ENCODE peak calls at places on chromosomes 12 and 14, in seven cellular contexts. A is uterus, Y is A549, L is heart left ventricle, H is lower leg skin, O is Peyer's patch, J is ovary. B is an unnamed sample.

GRCh38 chr14:60093088-60093487 is 1.4 kb downstream of the PCNX4 start:
- DNase-seq in Y (no peak), L (no peak), O (no peak), A (no peak), H (no peak), J (no peak), B (no peak)

GRCh38 chr14:104693482-104694431 is 4.3 kb downstream of the INF2 start:
- DNase-seq in Y (no peak), A (no peak), H (no peak), O (no peak), J (no peak), L (no peak), B (no peak)

GRCh38 chr12:90023207-90023870 is 314.7 kb upstream of the ATP2B1 start:
- DNase-seq in H (no peak), L (no peak), O (no peak), Y (no peak), A (no peak), J (no peak), B (no peak)

GRCh38 chr12:121238086-121238485 is 28.2 kb downstream of the P2RX4 start:
- DNase-seq in O (no peak), A (no peak), Y (no peak), L (no peak), J (no peak), H (no peak), B (no peak)

GRCh38 chr12:62192486-62193250 is 67.5 kb upstream of the USP15 start:
- DNase-seq in H (no peak), Y (peak; percentile 78), J (peak; percentile 54), A (peak; percentile 32), O (peak; percentile 46), L (peak; percentile 20), B (peak; percentile 45)

GRCh38 chr12:75364918-75365317 is 26.0 kb upstream of the GLIPR1L2 start:
- DNase-seq in L (no peak), H (no peak), O (no peak), Y (no peak), A (no peak), J (no peak), B (no peak)

GRCh38 chr12:128684357-128684756 is 139.4 kb downstream of the SLC15A4 start:
- DNase-seq in Y (no peak), O (no peak), L (no peak), H (no peak), A (peak; percentile 37), J (no peak), B (no peak)

GRCh38 chr12:57732726-57733593 is 5.6 kb downstream of the AGAP2 start:
- DNase-seq in H (no peak), Y (no peak), L (peak; percentile 3), A (no peak), O (no peak), J (peak; percentile 3), B (no peak)

GRCh38 chr14:69151458-69152180 is 1.3 kb downstream of the DCAF5 start:
- DNase-seq in O (peak; percentile 88), Y (peak; percentile 73), J (peak; percentile 81), A (peak; percentile 69), H (peak; percentile 94), L (peak; percentile 76), B (peak; percentile 75)

GRCh38 chr12:119949145-119949544 is 39.9 kb upstream of the BICDL1 start:
- DNase-seq in O (no peak), Y (no peak), H (no peak), A (no peak), L (no peak), J (no peak), B (peak; percentile 60)

GRCh38 chr12:47360771-47361388 is 281.1 kb upstream of the AMIGO2 start:
- DNase-seq in J (no peak), L (no peak), A (no peak), Y (no peak), H (no peak), O (no peak), B (no peak)

GRCh38 chr14:72613975-72614319 is 280.0 kb downstream of the DPF3 start:
- DNase-seq in A (no peak), J (no peak), L (no peak), H (peak; percentile 78), O (no peak), Y (no peak), B (no peak)

GRCh38 chr12:30792648-30793499 is 38.1 kb upstream of the CAPRIN2 start:
- DNase-seq in J (no peak), O (no peak), A (no peak), Y (peak; percentile 65), H (no peak), L (no peak), B (no peak)

GRCh38 chr12:53174881-53175491 is 5.5 kb upstream of the ZNF740 start:
- DNase-seq in L (no peak), H (peak; percentile 52), J (no peak), Y (peak; percentile 94), A (no peak), O (no peak), B (no peak)

GRCh38 chr12:52370906-52371608 is 3.8 kb upstream of the KRT85 start:
- DNase-seq in A (peak; percentile 66), O (no peak), H (peak; percentile 95), Y (no peak), L (peak; percentile 45), J (peak; percentile 27), B (peak; percentile 92)

GRCh38 chr14:20302042-20302761 is 3.5 kb downstream of the TTC5 start:
- DNase-seq in L (no peak), O (no peak), Y (no peak), J (no peak), A (no peak), H (no peak), B (no peak)

GRCh38 chr12:56258068-56258819 is at the start of gene ANKRD52:
- DNase-seq in H (peak; percentile 93), A (peak; percentile 75), J (peak; percentile 82), O (peak; percentile 89), Y (peak; percentile 80), L (peak; percentile 83), B (peak; percentile 73)

GRCh38 chr12:124861492-124861891 is 2.2 kb downstream of the SCARB1 start:
- DNase-seq in O (no peak), L (peak; percentile 77), H (peak; percentile 92), J (peak; percentile 77), Y (peak; percentile 75), A (no peak), B (peak; percentile 79)

GRCh38 chr12:16685107-16685506 is 79.1 kb upstream of the LMO3 start:
- DNase-seq in L (no peak), Y (no peak), A (no peak), H (no peak), J (no peak), O (no peak), B (no peak)

GRCh38 chr14:89117017-89117416 is 292.6 kb downstream of the TTC8 start:
- DNase-seq in L (no peak), Y (no peak), J (no peak), O (no peak), A (no peak), H (no peak), B (no peak)

GRCh38 chr14:104140213-104140462 is 1.8 kb downstream of the KIF26A start:
- DNase-seq in J (peak; percentile 15), Y (no peak), A (no peak), L (no peak), O (peak; percentile 44), H (peak; percentile 70), B (no peak)

GRCh38 chr12:101172316-101172715 is 37.7 kb downstream of the SLC5A8 start:
- DNase-seq in H (no peak), O (no peak), Y (peak; percentile 44), J (no peak), A (no peak), L (no peak), B (peak; percentile 41)

GRCh38 chr12:53595212-53595611 is 31.0 kb downstream of the ATF7 start:
- DNase-seq in J (no peak), Y (no peak), O (no peak), H (no peak), A (no peak), L (no peak), B (no peak)

GRCh38 chr12:92064420-92064819 is 81.2 kb downstream of the BTG1 start:
- DNase-seq in O (no peak), H (no peak), Y (peak; percentile 49), J (no peak), A (no peak), L (no peak), B (no peak)

DNA sequence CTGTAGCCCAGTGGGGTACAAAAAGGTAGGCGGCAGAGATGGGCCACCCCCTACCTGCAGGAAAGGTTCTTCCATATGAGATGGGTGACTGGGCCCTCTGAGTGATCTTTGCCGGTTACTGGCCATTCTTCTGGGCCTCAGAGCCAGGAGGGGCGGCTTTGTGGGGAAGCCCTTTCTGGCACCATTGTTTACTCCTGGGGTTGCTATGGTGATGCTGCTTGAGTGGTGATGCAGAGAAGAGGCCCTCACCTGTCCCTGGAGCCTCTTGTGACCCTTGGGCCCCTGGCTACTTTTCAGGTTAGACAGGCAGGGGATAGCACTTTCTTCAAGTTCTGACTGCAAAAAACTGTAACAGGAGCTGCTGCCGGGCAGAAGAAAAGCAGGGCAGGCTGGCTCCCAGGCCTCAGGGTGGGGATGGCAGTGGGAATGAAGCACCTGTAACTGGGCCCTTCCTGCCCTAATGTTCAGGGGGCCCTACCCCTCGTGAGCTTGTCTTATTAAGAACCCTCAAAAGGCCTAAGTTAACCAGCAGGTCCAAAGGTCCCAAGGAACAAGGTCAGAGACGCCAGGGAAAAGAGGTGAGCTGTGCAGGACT is at the start of gene TEX52:
- DNase-seq in J (no peak), O (no peak), Y (no peak), H (no peak), A (no peak), L (no peak), B (peak; percentile 58)
- TF ChIP-seq POLR2A in J (no peak), O (no peak), Y (no peak), H (no peak), A (no peak), L (no peak), B (no peak)

GRCh38 chr12:24948816-24949722 is at the start of gene BCAT1:
- DNase-seq in Y (peak; percentile 77), A (peak; percentile 67), O (peak; percentile 56), H (peak; percentile 93), J (peak; percentile 75), L (peak; percentile 55), B (peak; percentile 64)
- TF ChIP-seq POLR2A in Y (no peak), A (no peak), O (no peak), H (no peak), J (no peak), L (no peak), B (no peak)

GRCh38 chr14:93986972-93987371 is 10.1 kb upstream of the CCDC197 start:
- DNase-seq in J (no peak), A (no peak), L (no peak), Y (no peak), H (no peak), O (no peak), B (no peak)
- TF ChIP-seq POLR2A in J (no peak), A (no peak), L (peak; percentile 49), Y (no peak), H (no peak), O (no peak), B (no peak)

DNA sequence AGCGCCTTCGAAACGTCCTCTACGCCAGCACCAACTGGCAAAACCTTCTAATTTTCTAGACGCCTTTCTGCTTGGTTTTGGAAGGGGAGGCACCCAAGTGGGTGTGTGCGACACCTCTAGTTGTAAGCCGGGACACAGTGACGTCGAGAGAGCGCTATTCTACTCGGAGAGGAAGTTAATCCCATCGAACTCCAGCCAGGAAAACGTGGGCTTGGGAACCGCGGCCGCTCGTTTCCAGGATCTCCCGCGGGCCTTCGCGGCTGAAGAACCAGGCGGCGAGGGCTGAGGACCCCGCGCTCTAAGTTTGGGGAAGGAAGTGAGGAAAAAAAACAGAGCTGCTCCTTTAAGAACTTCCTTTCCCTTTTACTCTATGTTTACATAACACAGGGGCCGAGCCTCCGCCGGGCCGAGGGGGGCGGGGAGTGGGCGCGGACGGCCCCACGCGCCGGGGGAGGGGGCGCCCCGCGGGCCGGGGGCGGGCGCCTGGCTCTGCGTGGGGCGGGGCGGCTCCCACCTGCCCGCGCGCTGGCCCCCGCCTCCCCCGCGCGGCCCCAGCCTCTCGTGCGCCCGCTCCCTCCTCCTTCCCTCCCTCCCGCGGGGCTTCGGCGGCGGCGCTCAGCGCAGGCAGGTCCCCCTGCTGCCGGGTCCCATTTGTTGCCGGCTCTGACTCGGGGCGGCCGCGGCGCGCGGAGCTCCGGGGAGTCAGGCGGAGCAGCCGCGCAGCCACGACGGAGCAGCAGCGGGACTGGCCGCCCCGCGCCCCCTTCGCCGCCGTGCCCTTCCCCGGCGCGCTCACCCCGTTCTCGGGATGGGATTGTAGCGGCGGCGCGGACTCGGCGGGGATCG is at the start of gene PELI2:
- DNase-seq in J (peak; percentile 90), O (peak; percentile 83), L (peak; percentile 80), Y (peak; percentile 65), H (peak; percentile 96), A (peak; percentile 81), B (peak; percentile 88)
- TF ChIP-seq POLR2A in J (peak; percentile 92), O (peak; percentile 66), L (peak; percentile 60), Y (peak; percentile 31), H (peak; percentile 30), A (peak; percentile 90), B (peak; percentile 47)